ENCODE peak calls at places on chromosomes 2 and 18, in seven cellular contexts. One of them, this sample, is unnamed.

GRCh38 chr2:9686061-9686460 is 55.3 kb upstream of the YWHAQ start:
- DNase-seq in foreskin fibroblast: no peak
- DNase-seq in activated naive CD4-positive, alpha-beta T cell treated with Interleukin-2 at 50 U/mL for 16 hours: no peak
- DNase-seq in GM20000: no peak
- DNase-seq in hypothalamus: no peak
- DNase-seq in upper lobe of left lung: no peak
- DNase-seq in stimulated activated CD4-positive, alpha-beta T cell treated with anti-CD3 and anti-CD28 coated beads, TNF-alpha, amount 100 ng/mL, for 4 hours: no peak
- DNase-seq in this sample: no peak

GRCh38 chr2:226742346-226742745 is 57.3 kb downstream of the IRS1 start:
- DNase-seq in upper lobe of left lung: no peak
- DNase-seq in activated naive CD4-positive, alpha-beta T cell treated with Interleukin-2 at 50 U/mL for 16 hours: no peak
- DNase-seq in stimulated activated CD4-positive, alpha-beta T cell treated with anti-CD3 and anti-CD28 coated beads, TNF-alpha, amount 100 ng/mL, for 4 hours: no peak
- DNase-seq in hypothalamus: peak
- DNase-seq in GM20000: no peak
- DNase-seq in foreskin fibroblast: no peak
- DNase-seq in this sample: no peak

GRCh38 chr2:65429799-65430514 is 2.4 kb downstream of the SPRED2 start:
- DNase-seq in stimulated activated CD4-positive, alpha-beta T cell treated with anti-CD3 and anti-CD28 coated beads, TNF-alpha, amount 100 ng/mL, for 4 hours: no peak
- DNase-seq in foreskin fibroblast: no peak
- DNase-seq in hypothalamus: no peak
- DNase-seq in GM20000: no peak
- DNase-seq in activated naive CD4-positive, alpha-beta T cell treated with Interleukin-2 at 50 U/mL for 16 hours: no peak
- DNase-seq in upper lobe of left lung: no peak
- DNase-seq in this sample: no peak

GRCh38 chr2:30235008-30235655 is 3.8 kb downstream of the LBH start:
- DNase-seq in foreskin fibroblast: no peak
- DNase-seq in GM20000: no peak
- DNase-seq in hypothalamus: no peak
- DNase-seq in upper lobe of left lung: no peak
- DNase-seq in activated naive CD4-positive, alpha-beta T cell treated with Interleukin-2 at 50 U/mL for 16 hours: peak
- DNase-seq in stimulated activated CD4-positive, alpha-beta T cell treated with anti-CD3 and anti-CD28 coated beads, TNF-alpha, amount 100 ng/mL, for 4 hours: no peak
- DNase-seq in this sample: peak

GRCh38 chr18:54924948-54925347 is 34.3 kb downstream of the CCDC68 start:
- DNase-seq in upper lobe of left lung: no peak
- DNase-seq in stimulated activated CD4-positive, alpha-beta T cell treated with anti-CD3 and anti-CD28 coated beads, TNF-alpha, amount 100 ng/mL, for 4 hours: no peak
- DNase-seq in foreskin fibroblast: peak
- DNase-seq in hypothalamus: no peak
- DNase-seq in GM20000: no peak
- DNase-seq in activated naive CD4-positive, alpha-beta T cell treated with Interleukin-2 at 50 U/mL for 16 hours: no peak
- DNase-seq in this sample: no peak

GRCh38 chr2:203951366-203951902 is 14.9 kb downstream of the ICOS start:
- DNase-seq in GM20000: peak
- DNase-seq in stimulated activated CD4-positive, alpha-beta T cell treated with anti-CD3 and anti-CD28 coated beads, TNF-alpha, amount 100 ng/mL, for 4 hours: no peak
- DNase-seq in activated naive CD4-positive, alpha-beta T cell treated with Interleukin-2 at 50 U/mL for 16 hours: peak
- DNase-seq in hypothalamus: no peak
- DNase-seq in foreskin fibroblast: no peak
- DNase-seq in upper lobe of left lung: no peak
- DNase-seq in this sample: peak

GRCh38 chr2:238509151-238509820 is 82.6 kb downstream of the ASB1 start:
- DNase-seq in GM20000: no peak
- DNase-seq in stimulated activated CD4-positive, alpha-beta T cell treated with anti-CD3 and anti-CD28 coated beads, TNF-alpha, amount 100 ng/mL, for 4 hours: no peak
- DNase-seq in foreskin fibroblast: no peak
- DNase-seq in upper lobe of left lung: no peak
- DNase-seq in hypothalamus: no peak
- DNase-seq in activated naive CD4-positive, alpha-beta T cell treated with Interleukin-2 at 50 U/mL for 16 hours: no peak
- DNase-seq in this sample: no peak

GRCh38 chr2:240214790-240215675 is 74.6 kb upstream of the OTOS start:
- DNase-seq in foreskin fibroblast: no peak
- DNase-seq in upper lobe of left lung: peak
- DNase-seq in hypothalamus: no peak
- DNase-seq in stimulated activated CD4-positive, alpha-beta T cell treated with anti-CD3 and anti-CD28 coated beads, TNF-alpha, amount 100 ng/mL, for 4 hours: no peak
- DNase-seq in activated naive CD4-positive, alpha-beta T cell treated with Interleukin-2 at 50 U/mL for 16 hours: no peak
- DNase-seq in GM20000: no peak
- DNase-seq in this sample: no peak

GRCh38 chr2:46014911-46015654 is 282.1 kb upstream of the EPAS1 start:
- DNase-seq in GM20000: no peak
- DNase-seq in hypothalamus: no peak
- DNase-seq in activated naive CD4-positive, alpha-beta T cell treated with Interleukin-2 at 50 U/mL for 16 hours: no peak
- DNase-seq in foreskin fibroblast: no peak
- DNase-seq in stimulated activated CD4-positive, alpha-beta T cell treated with anti-CD3 and anti-CD28 coated beads, TNF-alpha, amount 100 ng/mL, for 4 hours: no peak
- DNase-seq in upper lobe of left lung: no peak
- DNase-seq in this sample: no peak

GRCh38 chr2:218033590-218034496 is 31.0 kb upstream of the TNS1 start:
- DNase-seq in GM20000: peak
- DNase-seq in foreskin fibroblast: no peak
- DNase-seq in activated naive CD4-positive, alpha-beta T cell treated with Interleukin-2 at 50 U/mL for 16 hours: no peak
- DNase-seq in hypothalamus: no peak
- DNase-seq in upper lobe of left lung: peak
- DNase-seq in stimulated activated CD4-positive, alpha-beta T cell treated with anti-CD3 and anti-CD28 coated beads, TNF-alpha, amount 100 ng/mL, for 4 hours: no peak
- DNase-seq in this sample: no peak

GRCh38 chr2:57720728-57721627 is 325.6 kb upstream of the VRK2 start:
- DNase-seq in stimulated activated CD4-positive, alpha-beta T cell treated with anti-CD3 and anti-CD28 coated beads, TNF-alpha, amount 100 ng/mL, for 4 hours: no peak
- DNase-seq in activated naive CD4-positive, alpha-beta T cell treated with Interleukin-2 at 50 U/mL for 16 hours: peak
- DNase-seq in hypothalamus: no peak
- DNase-seq in upper lobe of left lung: no peak
- DNase-seq in foreskin fibroblast: peak
- DNase-seq in GM20000: peak
- DNase-seq in this sample: no peak